ENCODE peak calls at places on chromosomes 5 and 9, in seven cellular contexts. D is body of pancreas; X is CD8-positive, alpha-beta memory T cell; C is psoas muscle; Q is trophoblast cell; Z is A673; B is adrenal gland. M is an unnamed sample. For H3K9me3, the result is how much of the 10 kb centered on the place peaks cover.

GRCh38 chr5:171580506-171581265 is 161.2 kb downstream of the FGF18 start:
- DNase-seq in Z (peak), Q (no peak), D (no peak), C (no peak), B (no peak), X (no peak), M (no peak)

GRCh38 chr5:168680395-168680794 is 101.2 kb upstream of the PANK3 start:
- DNase-seq in X (no peak), Z (no peak), B (no peak), Q (no peak), C (no peak), D (no peak), M (no peak)

GRCh38 chr9:133054966-133055365 is 6.8 kb upstream of the CEL start:
- DNase-seq in Q (no peak), X (no peak), Z (no peak), D (peak), C (peak), B (no peak), M (no peak)

GRCh38 chr9:116152941-116153764 is 438 bp upstream of the PAPPA start:
- DNase-seq in X (no peak), B (no peak), Z (peak), C (no peak), D (no peak), Q (peak), M (no peak)

GRCh38 chr5:168969341-168969863 is 331.5 kb downstream of the SLIT3 start:
- DNase-seq in C (no peak), Z (no peak), B (no peak), Q (no peak), X (no peak), D (no peak), M (no peak)

GRCh38 chr9:33942471-33943083 is 106.1 kb downstream of the UBAP2 start:
- DNase-seq in B (no peak), D (no peak), Q (peak), X (no peak), C (no peak), Z (peak), M (no peak)

GRCh38 chr9:127130661-127131538 is 8.5 kb upstream of the ANGPTL2 start:
- DNase-seq in Q (peak), C (peak), D (peak), Z (no peak), B (peak), X (no peak), M (no peak)

GRCh38 chr5:180631549-180632392 is 17.6 kb downstream of the FLT4 start:
- DNase-seq in Q (no peak), X (no peak), D (peak), Z (no peak), B (no peak), C (peak), M (no peak)

GRCh38 chr9:133429216-133429613 is 7.0 kb downstream of the ADAMTS13 start:
- DNase-seq in C (no peak), Z (no peak), Q (no peak), D (no peak), B (no peak), X (no peak), M (no peak)

GRCh38 chr9:2634158-2634557 is 12.6 kb downstream of the VLDLR start:
- DNase-seq in D (no peak), B (no peak), Q (no peak), C (no peak), X (no peak), Z (no peak), M (no peak)

GRCh38 chr9:133375116-133375723 is 640 bp downstream of the SURF4 start:
- DNase-seq in C (peak), B (no peak), X (no peak), Q (peak), D (peak), Z (peak), M (peak)

GRCh38 chr9:6944093-6944551 is 186.3 kb downstream of the KDM4C start:
- DNase-seq in Z (peak), Q (peak), B (no peak), X (no peak), C (no peak), D (no peak), M (peak)

GRCh38 chr9:14923701-14924100 is 13.5 kb upstream of the FREM1 start:
- DNase-seq in C (no peak), Q (peak), Z (no peak), B (no peak), X (no peak), D (no peak), M (no peak)

GRCh38 chr5:64872044-64872443 is 103.3 kb downstream of the CWC27 start:
- DNase-seq in X (no peak), B (no peak), D (no peak), C (no peak), Q (no peak), Z (no peak), M (no peak)

GRCh38 chr5:9265391-9266287 is 280.2 kb downstream of the SEMA5A start:
- DNase-seq in Z (no peak), Q (peak), B (no peak), X (no peak), D (no peak), C (no peak), M (no peak)

GRCh38 chr5:32760091-32760509 is 49.0 kb downstream of the NPR3 start:
- DNase-seq in Q (peak), Z (peak), X (no peak), B (no peak), C (no peak), D (no peak), M (no peak)

GRCh38 chr9:16825971-16826370 is 44.5 kb downstream of the BNC2 start:
- DNase-seq in Q (no peak), B (no peak), D (no peak), X (no peak), C (no peak), Z (peak), M (no peak)

GRCh38 chr9:121278535-121279169 is 10.7 kb downstream of the GSN start:
- DNase-seq in B (peak), Q (peak), D (peak), Z (peak), X (no peak), C (peak), M (peak)

GRCh38 chr9:136569526-136570148 is 23.8 kb upstream of the NOTCH1 start:
- DNase-seq in Q (no peak), D (no peak), X (no peak), C (peak), B (no peak), Z (no peak), M (no peak)

GRCh38 chr5:72597456-72597948 is 90.3 kb upstream of the ZNF366 start:
- DNase-seq in X (no peak), Q (peak), Z (peak), D (no peak), C (no peak), B (peak), M (peak)

GRCh38 chr5:164433471-164433870 is 928.1 kb downstream of the MAT2B start:
- DNase-seq in X (no peak), D (no peak), Q (peak), B (no peak), C (no peak), Z (no peak), M (no peak)

GRCh38 chr9:20511680-20512079 is 110.6 kb downstream of the MLLT3 start:
- DNase-seq in B (no peak), C (no peak), D (no peak), Z (peak), Q (no peak), X (no peak), M (no peak)

GRCh38 chr5:415928-416635 is 26.9 kb upstream of the EXOC3 start:
- DNase-seq in B (no peak), X (no peak), Z (no peak), D (no peak), C (peak), Q (no peak), M (no peak)

GRCh38 chr5:158514353-158514960 is 585.3 kb downstream of the EBF1 start:
- DNase-seq in D (no peak), B (no peak), C (no peak), Z (no peak), Q (peak), X (no peak), M (no peak)

GRCh38 chr5:14326035-14326909 is 183.1 kb downstream of the TRIO start:
- DNase-seq in D (no peak), X (no peak), C (no peak), Q (peak), B (no peak), Z (no peak), M (no peak)

GRCh38 chr9:127340721-127341120 is 56.2 kb upstream of the SLC2A8 start:
- DNase-seq in Q (no peak), X (no peak), C (peak), D (no peak), B (no peak), Z (no peak), M (no peak)

GRCh38 chr9:106682420-106682819 is 180.5 kb upstream of the ZNF462 start:
- DNase-seq in D (no peak), C (no peak), Z (no peak), Q (peak), B (no peak), X (no peak), M (no peak)

GRCh38 chr5:132526290-132526973 is 16.9 kb downstream of the IL5 start:
- DNase-seq in B (peak), X (no peak), D (peak), C (no peak), Z (peak), Q (peak), M (peak)

GRCh38 chr9:111074395-111074794 is 36.1 kb upstream of the LPAR1 start:
- DNase-seq in X (no peak), B (no peak), Q (no peak), Z (no peak), D (no peak), C (no peak), M (no peak)

GRCh38 chr5:172548311-172548731 is 92.7 kb upstream of the NEURL1B start:
- DNase-seq in Z (no peak), X (no peak), B (no peak), C (no peak), Q (no peak), D (no peak), M (no peak)

GRCh38 chr5:10973316-10973715 is 212.3 kb upstream of the DAP start:
- DNase-seq in X (no peak), D (no peak), B (no peak), Q (no peak), Z (no peak), C (no peak), M (no peak)

GRCh38 chr5:10977011-10977410 is 216.0 kb upstream of the DAP start:
- DNase-seq in B (peak), C (no peak), X (no peak), Q (no peak), D (no peak), Z (no peak), M (no peak)

GRCh38 chr5:10974850-10975249 is 213.8 kb upstream of the DAP start:
- DNase-seq in D (no peak), X (no peak), B (no peak), C (no peak), Z (no peak), Q (no peak), M (no peak)

GRCh38 chr5:10975915-10976314 is 214.9 kb upstream of the DAP start:
- DNase-seq in C (no peak), Q (no peak), B (no peak), Z (no peak), D (no peak), X (no peak), M (no peak)
- H3K27ac ChIP-seq in C (no peak), Q (no peak), B (no peak), Z (no peak), D (no peak), X (no peak), M (no peak)

GRCh38 chr9:105390901-105391300 is 56.9 kb upstream of the FSD1L start:
- DNase-seq in B (no peak), X (no peak), Z (no peak), D (no peak), Q (no peak), C (no peak), M (no peak)

GRCh38 chr9:105389789-105390188 is 58.0 kb upstream of the FSD1L start:
- DNase-seq in Z (no peak), B (no peak), Q (no peak), C (no peak), D (no peak), X (no peak), M (no peak)

GRCh38 chr9:105385372-105385985 is 62.4 kb upstream of the FSD1L start:
- DNase-seq in Z (no peak), X (no peak), C (no peak), Q (no peak), B (peak), D (no peak), M (peak)
- H3K4me3 ChIP-seq in Z (no peak), X (peak), C (peak), Q (no peak), B (no peak), D (no peak), M (peak)

DNA sequence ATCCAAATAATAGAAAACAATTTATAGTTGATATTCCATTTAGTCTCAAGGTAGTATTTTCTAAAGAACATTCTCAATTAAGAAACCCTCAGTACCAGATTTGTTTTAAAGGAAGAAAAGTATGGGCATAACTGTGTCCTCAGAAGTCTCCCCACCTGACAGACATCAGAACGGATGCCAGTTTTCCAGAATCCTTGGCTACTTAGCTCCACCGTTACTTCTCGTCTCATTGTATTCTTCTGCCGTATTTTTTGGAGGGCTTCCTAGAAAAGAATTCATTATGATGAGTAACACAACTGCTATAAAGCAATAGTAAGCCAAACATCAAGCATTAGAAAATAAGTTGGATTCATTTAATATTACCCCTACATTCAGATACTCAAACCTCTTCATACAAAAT is 67.8 kb downstream of the DROSHA start:
- DNase-seq in Z (no peak), D (no peak), B (no peak), X (no peak), C (no peak), Q (no peak), M (no peak)
- H3K9me3 ChIP-seq in Z (under half), D (under half), B (under half), X (under half), C (under half), Q (under half), M (under half)

GRCh38 chr5:91357806-91358205 is 25.3 kb downstream of the ARRDC3 start:
- DNase-seq in X (no peak), D (no peak), Z (no peak), C (no peak), B (no peak), Q (no peak), M (no peak)

GRCh38 chr5:91357012-91357634 is 26.0 kb downstream of the ARRDC3 start:
- DNase-seq in D (peak), C (no peak), B (no peak), Q (peak), Z (no peak), X (no peak), M (peak)

GRCh38 chr5:91352831-91353695 is 30.1 kb downstream of the ARRDC3 start:
- DNase-seq in Q (no peak), B (no peak), C (no peak), X (no peak), D (no peak), Z (no peak), M (no peak)
- H3K27ac ChIP-seq in Q (no peak), B (no peak), C (no peak), X (no peak), D (no peak), Z (no peak), M (no peak)

DNA sequence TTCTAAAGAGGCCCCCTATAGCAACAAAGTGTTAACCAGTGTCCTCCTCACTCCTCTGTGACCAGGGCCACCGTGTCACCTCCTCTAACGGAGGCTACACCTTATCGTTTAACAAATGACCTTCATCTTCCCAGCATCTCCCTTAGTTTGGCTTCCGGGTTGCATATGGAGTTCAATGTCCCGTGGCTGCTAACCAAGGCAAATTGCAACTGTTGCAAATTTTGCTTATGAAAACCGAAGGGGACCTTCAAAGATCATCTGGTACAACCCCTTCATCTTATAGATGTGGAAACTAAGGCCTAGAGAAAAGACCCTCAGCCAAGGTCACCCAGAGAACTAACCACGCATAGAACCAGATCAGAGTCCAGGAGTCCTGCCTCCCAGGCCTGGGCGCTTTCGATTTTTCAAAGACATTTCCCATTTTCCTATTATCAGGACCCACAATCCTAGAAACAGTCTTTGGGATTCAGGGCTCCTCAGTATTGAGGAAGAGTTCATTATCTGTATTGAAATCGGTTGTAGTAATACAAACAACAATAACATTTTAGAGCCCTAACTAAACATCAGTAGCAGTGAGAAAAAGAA is 1.4 kb downstream of the PRELID2 start:
- DNase-seq in B (no peak), Z (no peak), D (no peak), Q (no peak), X (no peak), C (no peak), M (peak)
- H3K4me3 ChIP-seq in B (no peak), Z (peak), D (no peak), Q (no peak), X (no peak), C (no peak), M (peak)

DNA sequence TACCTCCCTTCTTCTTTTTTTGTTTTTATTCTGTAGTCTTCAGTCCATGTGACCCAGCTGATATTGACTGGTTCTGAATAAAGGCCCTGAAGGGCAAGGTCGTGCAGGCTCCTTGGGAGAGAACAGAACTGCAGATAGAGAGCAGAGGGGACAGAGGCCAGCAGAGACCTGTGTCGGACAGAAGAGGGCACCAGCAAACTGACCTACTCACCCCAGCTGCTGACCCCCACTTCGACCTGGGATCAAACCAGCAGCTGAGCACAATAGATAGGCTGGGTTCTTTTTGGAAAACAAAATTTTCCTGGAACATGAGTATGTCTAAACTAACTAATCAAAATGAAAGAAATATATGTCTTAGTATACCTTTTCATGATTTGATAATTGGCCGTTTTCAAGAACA is 695.1 kb downstream of the NR2F1-AS1 start:
- DNase-seq in C (no peak), X (no peak), Q (no peak), D (no peak), Z (no peak), B (no peak), M (no peak)
- H3K9me3 ChIP-seq in C (under half), X (under half), Q (under half), D (under half), Z (under half), B (under half), M (under half)

DNA sequence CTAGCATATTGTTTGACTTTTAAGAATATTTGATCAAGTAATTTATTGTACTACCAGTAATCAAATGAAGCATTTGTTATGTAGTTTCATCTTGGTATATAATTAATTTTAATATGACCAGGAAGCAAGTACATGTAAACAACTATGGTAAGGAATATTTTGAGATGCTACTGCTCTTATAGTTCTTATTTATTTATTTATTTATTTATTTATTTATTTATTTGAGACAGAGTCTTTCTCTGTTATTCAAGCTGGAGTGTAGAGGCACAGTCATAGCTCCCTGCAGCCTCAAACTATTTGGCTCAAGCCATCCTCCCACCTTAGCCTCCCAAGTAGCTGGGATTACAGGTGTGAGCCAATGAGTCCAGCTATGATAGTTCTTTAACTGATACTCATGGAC is 8.1 kb downstream of the PPIP5K2 start:
- DNase-seq in X (no peak), Z (no peak), Q (no peak), D (no peak), C (no peak), B (no peak), M (no peak)
- H3K27ac ChIP-seq in X (no peak), Z (no peak), Q (no peak), D (no peak), C (no peak), B (no peak), M (no peak)

GRCh38 chr9:117437283-117437682 is 22.4 kb upstream of the ASTN2 start:
- DNase-seq in C (no peak), B (no peak), Z (no peak), X (no peak), Q (no peak), D (no peak), M (no peak)
- H3K4me3 ChIP-seq in C (no peak), B (no peak), Z (no peak), X (no peak), Q (no peak), D (no peak), M (no peak)

DNA sequence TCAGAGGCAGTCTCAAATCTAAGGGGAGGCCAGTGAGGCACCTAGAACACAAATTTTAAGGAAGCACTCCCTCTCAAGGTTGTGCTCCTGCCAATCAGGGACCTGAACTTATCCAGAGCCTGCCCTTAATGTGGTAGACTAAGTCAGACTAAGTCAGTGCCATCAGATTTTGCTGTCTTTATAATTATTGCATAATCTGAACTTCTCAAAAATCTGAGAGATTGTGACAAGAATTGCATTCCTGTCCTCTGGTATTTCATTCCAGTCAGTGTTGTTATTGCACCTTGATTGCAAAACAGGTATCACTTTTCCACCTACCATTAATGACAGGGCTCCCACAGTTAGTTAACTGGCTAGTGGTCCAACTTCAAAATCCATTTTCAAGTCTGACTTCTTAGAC is 197.1 kb upstream of the HCN1 start:
- DNase-seq in Q (no peak), Z (no peak), C (no peak), B (no peak), D (no peak), X (no peak), M (no peak)
- H3K9me3 ChIP-seq in Q (under half), Z (under half), C (under half), B (under half), D (under half), X (under half), M (under half)

DNA sequence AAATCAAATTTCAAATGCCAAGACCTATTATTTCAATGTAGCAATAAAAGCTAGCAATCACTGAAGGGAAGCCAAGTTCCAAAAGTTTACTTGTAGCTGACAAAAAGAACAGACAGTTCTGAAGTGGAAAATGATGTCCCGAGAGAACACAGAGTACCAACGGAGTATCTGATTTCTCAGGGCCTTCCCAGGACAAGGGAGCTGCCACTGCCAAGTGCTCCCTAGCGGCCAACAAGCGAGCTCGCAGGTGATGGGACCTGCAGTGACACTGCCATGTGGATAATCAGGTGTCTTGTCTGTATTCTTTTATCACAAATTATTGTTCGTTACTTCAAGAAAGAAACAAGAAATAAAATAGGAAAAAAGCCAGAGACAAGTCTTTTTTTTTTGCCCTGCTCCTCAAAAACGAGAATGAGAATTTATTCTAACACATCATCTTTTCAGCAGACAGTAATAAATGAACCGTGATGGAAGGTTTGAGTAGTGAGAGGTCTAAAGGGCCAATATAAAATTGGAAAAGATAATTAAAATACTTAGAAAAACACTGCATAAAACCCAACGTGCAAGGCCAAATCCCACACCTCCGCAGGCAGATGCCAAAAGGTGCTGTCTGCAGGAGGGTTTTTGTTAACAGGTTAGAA is 159.4 kb downstream of the MYO10 start:
- DNase-seq in X (no peak), B (peak), Q (peak), C (peak), D (peak), Z (peak), M (peak)
- H3K27ac ChIP-seq in X (no peak), B (no peak), Q (no peak), C (peak), D (peak), Z (no peak), M (no peak)

M was measured in small intestine.